ENCODE peak calls at places on chromosomes 2 and 18, in six cellular contexts. Y, W, E, L, T and A are unnamed samples.

GRCh38 chr2:19979932-19980331 is 10.0 kb downstream of the WDR35 start:
- DNase-seq in Y (no peak), W (no peak), E (no peak), L (no peak), T (no peak), A (no peak)

GRCh38 chr2:70923378-70924015 is 12.2 kb upstream of the ATP6V1B1 start:
- DNase-seq in Y (no peak), W (peak; percentile 17), E (no peak), L (no peak), T (no peak), A (peak; percentile 80)

GRCh38 chr2:126518206-126518605 is 137.8 kb upstream of the GYPC start:
- DNase-seq in Y (no peak), W (no peak), E (no peak), L (no peak), T (no peak), A (no peak)

GRCh38 chr2:232981356-232981755 is 31.7 kb downstream of the NGEF start:
- DNase-seq in Y (no peak), W (no peak), E (no peak), L (no peak), T (no peak), A (no peak)

GRCh38 chr2:43044093-43044614 is 182.3 kb downstream of the ZFP36L2 start:
- DNase-seq in Y (no peak), W (no peak), E (no peak), L (no peak), T (no peak), A (no peak)

GRCh38 chr18:31549416-31549815 is 42.3 kb upstream of the TTR start:
- DNase-seq in Y (no peak), W (no peak), E (no peak), L (no peak), T (no peak), A (no peak)

GRCh38 chr2:205094031-205094430 is 548.8 kb downstream of the PARD3B start:
- DNase-seq in Y (no peak), W (no peak), E (no peak), L (no peak), T (no peak), A (no peak)

GRCh38 chr2:67210430-67210829 is 186.7 kb upstream of the ETAA1 start:
- DNase-seq in Y (no peak), W (no peak), E (no peak), L (no peak), T (no peak), A (no peak)

GRCh38 chr2:223007531-223007930 is 44.5 kb upstream of the KCNE4 start:
- DNase-seq in Y (no peak), W (peak; percentile 84), E (no peak), L (no peak), T (no peak), A (no peak)

GRCh38 chr2:210604666-210605065 is 48.3 kb downstream of the CPS1 start:
- DNase-seq in Y (no peak), W (no peak), E (no peak), L (no peak), T (no peak), A (no peak)

GRCh38 chr18:36711014-36711725 is 117.6 kb downstream of the TPGS2 start:
- DNase-seq in Y (no peak), W (no peak), E (no peak), L (no peak), T (no peak), A (no peak)

GRCh38 chr18:36889316-36889715 is 60.4 kb downstream of the KIAA1328 start:
- DNase-seq in Y (no peak), W (peak; percentile 32), E (no peak), L (no peak), T (no peak), A (no peak)

GRCh38 chr2:55490554-55490953 is 29.0 kb upstream of the CFAP36 start:
- DNase-seq in Y (no peak), W (peak; percentile 93), E (no peak), L (no peak), T (no peak), A (no peak)

GRCh38 chr2:167181134-167181533 is 292.9 kb downstream of the XIRP2 start:
- DNase-seq in Y (no peak), W (peak; percentile 78), E (no peak), L (no peak), T (no peak), A (no peak)